ENCODE peak calls at places on chromosomes 7 and 10, in five cellular contexts. P is astrocyte, L is AG04450, D is right atrium auricular region, V is AG04449. Y is an unnamed sample.

GRCh38 chr10:132616170-132616994 is 78.8 kb downstream of the INPP5A start:
- DNase-seq in P (no peak), L (no peak), D (no peak), V (no peak), Y (no peak)

GRCh38 chr10:58704226-58705200 is 191.8 kb downstream of the BICC1 start:
- DNase-seq in P (peak), L (no peak), D (no peak), V (no peak), Y (no peak)

GRCh38 chr7:128135275-128136214 is 104.3 kb upstream of the LRRC4 start:
- DNase-seq in P (peak), L (no peak), D (peak), V (no peak), Y (peak)

GRCh38 chr7:144388950-144389349 is 14.5 kb downstream of the NOBOX start:
- DNase-seq in P (no peak), L (no peak), D (no peak), V (no peak), Y (no peak)

GRCh38 chr7:126578338-126578737 is 674.4 kb downstream of the GRM8 start:
- DNase-seq in P (no peak), L (no peak), D (no peak), V (no peak), Y (no peak)

GRCh38 chr7:48144291-48144768 is 26.9 kb upstream of the ABCA13 start:
- DNase-seq in P (no peak), L (no peak), D (no peak), V (no peak), Y (peak)

GRCh38 chr7:140455743-140456142 is 23.6 kb downstream of the MKRN1 start:
- DNase-seq in P (no peak), L (no peak), D (no peak), V (no peak), Y (no peak)

GRCh38 chr7:142301923-142302550 is 44.2 kb upstream of the PRSS58 start:
- DNase-seq in P (no peak), L (no peak), D (no peak), V (no peak), Y (no peak)

GRCh38 chr10:27297848-27298524 is 57.4 kb upstream of the ACBD5 start:
- DNase-seq in P (no peak), L (no peak), D (no peak), V (no peak), Y (no peak)

GRCh38 chr7:105826143-105826542 is 50.3 kb downstream of the ATXN7L1 start:
- DNase-seq in P (no peak), L (no peak), D (no peak), V (no peak), Y (peak)

GRCh38 chr10:130025811-130026510 is 61.9 kb upstream of the EBF3 start:
- DNase-seq in P (no peak), L (no peak), D (no peak), V (no peak), Y (no peak)

DNA sequence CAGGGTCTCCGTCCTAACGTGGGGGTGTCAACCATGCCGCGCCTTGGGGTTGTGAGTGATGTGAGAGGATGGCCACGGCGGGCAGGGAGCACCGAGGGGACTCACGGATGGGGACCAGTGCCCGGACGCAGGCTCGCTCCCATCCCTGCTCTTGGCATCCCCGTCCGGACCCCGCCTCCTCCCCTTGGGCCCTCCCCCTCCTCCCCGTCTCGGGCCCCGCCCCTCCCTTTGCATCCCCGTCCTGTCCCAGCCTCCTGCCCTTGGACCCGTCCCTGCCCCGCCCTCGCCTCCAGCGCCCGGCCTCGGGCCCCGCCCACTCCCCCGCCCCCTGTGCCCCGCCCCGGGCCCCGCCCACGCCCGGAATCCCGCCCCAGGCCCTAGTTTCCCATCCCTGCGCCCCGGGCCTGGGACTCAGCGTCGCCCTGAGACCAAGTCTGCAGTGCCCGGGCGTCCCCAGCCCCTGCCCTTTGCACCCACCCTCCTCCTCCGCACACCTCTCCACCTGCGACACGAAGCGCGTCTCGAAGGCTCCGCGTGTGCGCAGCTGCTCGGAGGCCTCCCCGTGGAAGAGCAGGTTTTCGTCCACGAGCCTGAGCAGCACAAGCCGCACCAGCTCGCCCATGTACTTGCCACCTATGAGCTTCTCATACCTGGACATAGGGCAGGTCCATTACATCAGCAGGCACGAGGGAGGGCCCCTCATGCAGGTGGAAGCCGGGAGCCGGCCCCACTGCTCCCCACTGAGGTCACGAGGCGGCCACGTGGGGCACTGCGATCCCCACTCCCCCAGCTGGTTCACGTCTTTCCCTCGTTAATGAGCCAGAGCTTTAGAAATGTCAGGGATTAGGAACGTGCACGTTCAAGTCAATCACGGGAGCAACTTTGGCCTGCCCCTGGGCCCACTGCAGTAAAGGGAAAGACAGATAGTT is 5.1 kb upstream of the MYL7 start:
- DNase-seq in P (no peak), L (no peak), D (peak), V (no peak), Y (peak)
- H3K4me3 ChIP-seq in P (peak), L (peak), D (peak), V (peak), Y (peak)

DNA sequence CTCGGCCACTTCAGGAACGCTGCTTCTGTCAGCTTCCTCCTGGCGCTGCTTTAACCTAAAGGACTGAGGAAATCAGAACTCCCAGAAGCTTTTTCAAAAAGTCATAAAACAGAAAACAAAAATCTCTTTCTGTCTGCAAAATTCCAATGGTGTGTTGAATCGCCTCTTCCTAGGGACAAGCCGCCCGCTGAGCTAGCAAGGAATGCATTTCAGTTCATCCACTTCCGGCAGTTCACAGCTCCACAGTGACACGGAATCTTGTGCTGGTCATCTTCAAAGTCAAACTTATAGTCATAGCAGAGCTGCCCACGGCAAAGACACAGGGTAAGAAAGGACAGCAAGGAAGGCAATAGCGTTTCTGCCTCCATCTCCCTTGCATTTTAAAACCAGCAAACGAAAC is 111.1 kb downstream of the GALNT11 start:
- DNase-seq in P (peak), L (no peak), D (no peak), V (no peak), Y (peak)
- H3K4me3 ChIP-seq in P (peak), L (no peak), D (no peak), V (no peak), Y (peak)

DNA sequence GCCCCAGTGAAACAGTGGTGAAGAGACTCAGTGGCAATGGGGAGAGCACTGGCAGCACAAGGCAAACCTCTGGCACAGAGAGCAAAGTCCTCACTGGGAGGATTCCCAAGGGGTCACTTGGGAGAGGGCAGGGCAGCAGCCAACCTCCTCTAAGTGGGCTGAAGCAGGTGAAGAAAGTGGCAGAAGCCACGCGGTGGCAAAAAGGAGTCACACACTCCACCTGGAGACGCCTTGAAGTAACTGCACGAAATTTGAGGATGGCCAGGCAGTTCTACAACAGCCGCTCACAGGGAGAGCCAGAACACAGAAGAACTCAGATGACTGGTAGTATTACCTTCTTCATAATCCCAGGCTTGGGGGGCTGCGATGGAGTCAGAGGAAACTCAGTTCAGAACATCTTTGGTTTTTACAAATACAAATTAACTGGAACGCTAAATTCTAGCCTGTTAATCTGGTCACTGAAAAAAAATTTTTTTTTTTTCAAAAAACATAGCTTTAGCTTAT is 603 bp upstream of the IL6 start:
- DNase-seq in P (peak), L (peak), D (peak), V (no peak), Y (peak)
- H3K4me3 ChIP-seq in P (peak), L (peak), D (no peak), V (no peak), Y (peak)

GRCh38 chr10:32346134-32346550 is 816 bp downstream of the EPC1 start:
- DNase-seq in P (peak), L (peak), D (peak), V (peak), Y (peak)

GRCh38 chr10:32341596-32341995 is 5.4 kb downstream of the EPC1 start:
- DNase-seq in P (peak), L (no peak), D (no peak), V (no peak), Y (no peak)

GRCh38 chr10:32338262-32338661 is 8.7 kb downstream of the EPC1 start:
- DNase-seq in P (peak), L (no peak), D (no peak), V (no peak), Y (no peak)

GRCh38 chr10:32337343-32337742 is 9.6 kb downstream of the EPC1 start:
- DNase-seq in P (no peak), L (no peak), D (no peak), V (no peak), Y (no peak)

DNA sequence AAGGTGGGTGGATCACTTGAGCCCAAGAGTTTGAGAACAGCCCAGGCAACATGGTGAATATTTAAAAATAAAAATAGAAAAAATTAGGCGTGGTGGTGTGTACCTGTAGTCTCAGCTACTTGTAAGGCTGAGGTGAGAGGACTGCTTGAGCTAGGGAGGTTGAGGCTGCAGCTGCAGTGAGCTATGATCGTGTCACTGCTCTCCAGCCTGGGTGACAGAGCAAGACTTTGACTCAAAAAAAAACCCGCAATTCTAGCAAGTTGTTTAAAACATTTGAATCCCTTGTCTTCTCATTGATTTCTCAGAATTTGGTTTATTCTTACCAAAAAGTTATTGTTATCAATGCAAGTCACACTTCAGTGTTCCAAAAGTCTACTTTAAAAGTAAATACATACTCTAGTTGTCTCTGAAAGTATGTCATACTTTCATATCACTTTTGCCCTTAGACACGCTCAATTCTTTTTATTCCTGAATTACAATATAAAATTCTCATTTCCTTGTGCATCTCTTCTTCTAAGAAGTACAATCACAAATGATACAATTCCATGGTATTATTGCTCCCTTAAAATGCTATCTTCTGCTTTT is 6.3 kb downstream of the EPC1 start:
- DNase-seq in P (no peak), L (no peak), D (no peak), V (no peak), Y (no peak)
- H3K4me3 ChIP-seq in P (no peak), L (no peak), D (no peak), V (no peak), Y (no peak)

GRCh38 chr10:99929360-99929759 is 80.4 kb downstream of the DNMBP start:
- DNase-seq in P (no peak), L (no peak), D (no peak), V (no peak), Y (no peak)

GRCh38 chr10:99927719-99928280 is 81.9 kb downstream of the DNMBP start:
- DNase-seq in P (no peak), L (no peak), D (no peak), V (no peak), Y (no peak)

GRCh38 chr10:99924856-99925255 is 84.9 kb downstream of the DNMBP start:
- DNase-seq in P (no peak), L (no peak), D (no peak), V (no peak), Y (no peak)

GRCh38 chr10:99924451-99924850 is 85.3 kb downstream of the DNMBP start:
- DNase-seq in P (no peak), L (no peak), D (no peak), V (no peak), Y (no peak)

DNA sequence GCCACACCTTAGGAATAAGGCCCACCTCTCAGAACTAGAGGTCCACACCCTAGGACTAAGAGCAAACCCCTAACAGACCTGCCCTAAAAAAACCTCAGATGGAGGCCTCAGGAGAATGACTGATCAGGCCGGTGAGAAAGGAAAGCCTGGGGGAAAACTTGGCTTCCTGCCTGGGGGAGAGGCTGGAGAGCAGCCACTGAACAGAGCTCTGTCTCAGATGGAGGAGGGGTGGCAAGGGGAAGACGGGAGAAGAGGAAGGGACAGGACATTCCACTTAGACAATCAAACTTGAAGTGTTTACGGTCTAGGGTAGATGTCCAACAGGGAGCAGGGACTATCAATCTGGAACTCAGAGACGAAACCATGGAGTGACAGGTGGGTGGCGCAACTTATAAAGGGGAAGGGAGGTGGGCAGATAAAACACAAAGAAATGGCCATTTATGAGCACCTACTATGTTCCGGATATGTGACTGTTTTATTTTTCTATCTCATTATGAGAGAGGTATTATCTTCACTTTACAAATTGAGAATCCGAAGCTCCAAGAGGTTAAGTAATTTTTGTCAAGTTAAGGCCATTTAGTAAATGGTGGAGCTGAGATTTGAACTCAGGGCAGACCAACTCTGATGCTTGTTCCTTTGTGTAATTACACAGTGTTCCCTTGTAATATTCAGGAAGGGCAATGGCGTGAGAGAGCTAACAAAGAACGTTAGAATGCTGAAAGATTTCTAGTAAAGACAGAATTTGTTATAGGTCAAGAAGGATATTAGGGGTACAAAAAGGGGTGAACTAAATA is 82.6 kb downstream of the DNMBP start:
- DNase-seq in P (peak), L (no peak), D (no peak), V (no peak), Y (peak)
- H3K4me3 ChIP-seq in P (no peak), L (no peak), D (no peak), V (no peak), Y (no peak)

Y was measured in fibroblast of villous mesenchyme.